ENCODE peak calls at places on chromosomes 16 and 17, in eight cellular contexts. N, S, E, Z, C, U, G and P are unnamed samples.

GRCh38 chr17:81034779-81035388 is at the start of gene BAIAP2:
- DNase-seq in N (peak; percentile 94), S (peak; percentile 95), E (peak; percentile 98), Z (peak; percentile 91), C (peak; percentile 59), U (peak; percentile 98), G (peak; percentile 21), P (peak; percentile 100)

GRCh38 chr17:78883533-78884131 is 19.4 kb downstream of the CEP295NL start:
- DNase-seq in N (peak; percentile 97), S (peak; percentile 81), E (peak; percentile 95), Z (peak; percentile 97), C (peak; percentile 83), U (peak; percentile 85), G (no peak), P (peak; percentile 46)

GRCh38 chr17:63881935-63882601 is at the start of gene GH2:
- DNase-seq in N (peak; percentile 28), S (peak; percentile 48), E (no peak), Z (peak; percentile 36), C (peak; percentile 27), U (peak; percentile 24), G (no peak), P (peak; percentile 72)

GRCh38 chr16:4319454-4319853 is 3.6 kb downstream of the GLIS2 start:
- DNase-seq in N (no peak), S (peak; percentile 40), E (peak; percentile 76), Z (no peak), C (no peak), U (no peak), G (no peak), P (no peak)

GRCh38 chr17:73325527-73325842 is 13.7 kb upstream of the CDC42EP4 start:
- DNase-seq in N (peak; percentile 89), S (peak; percentile 57), E (peak; percentile 83), Z (peak; percentile 95), C (no peak), U (no peak), G (no peak), P (no peak)

GRCh38 chr16:3690991-3691720 is 26.2 kb downstream of the TRAP1 start:
- DNase-seq in N (peak; percentile 14), S (no peak), E (no peak), Z (peak; percentile 72), C (peak; percentile 41), U (no peak), G (no peak), P (no peak)

GRCh38 chr17:67390646-67391480 is 13.8 kb downstream of the PITPNC1 start:
- DNase-seq in N (peak; percentile 94), S (peak; percentile 84), E (no peak), Z (peak; percentile 87), C (peak; percentile 63), U (peak; percentile 60), G (peak; percentile 87), P (peak; percentile 25)

GRCh38 chr16:68835970-68836369 is 7.4 kb upstream of the TANGO6 start:
- DNase-seq in N (no peak), S (no peak), E (no peak), Z (no peak), C (no peak), U (no peak), G (no peak), P (no peak)

GRCh38 chr16:23836078-23836403 is 258 bp downstream of the PRKCB start:
- DNase-seq in N (no peak), S (no peak), E (no peak), Z (no peak), C (no peak), U (no peak), G (no peak), P (no peak)

GRCh38 chr16:89586853-89587252 is 11.3 kb downstream of the CPNE7 start:
- DNase-seq in N (peak; percentile 52), S (no peak), E (no peak), Z (no peak), C (no peak), U (no peak), G (no peak), P (no peak)

GRCh38 chr17:78779848-78780247 is 2.2 kb downstream of the CYTH1 start:
- DNase-seq in N (no peak), S (no peak), E (peak; percentile 44), Z (no peak), C (no peak), U (no peak), G (no peak), P (no peak)

GRCh38 chr17:57959929-57960328 is 4.7 kb upstream of the CUEDC1 start:
- DNase-seq in N (no peak), S (no peak), E (no peak), Z (no peak), C (no peak), U (no peak), G (no peak), P (no peak)

DNA sequence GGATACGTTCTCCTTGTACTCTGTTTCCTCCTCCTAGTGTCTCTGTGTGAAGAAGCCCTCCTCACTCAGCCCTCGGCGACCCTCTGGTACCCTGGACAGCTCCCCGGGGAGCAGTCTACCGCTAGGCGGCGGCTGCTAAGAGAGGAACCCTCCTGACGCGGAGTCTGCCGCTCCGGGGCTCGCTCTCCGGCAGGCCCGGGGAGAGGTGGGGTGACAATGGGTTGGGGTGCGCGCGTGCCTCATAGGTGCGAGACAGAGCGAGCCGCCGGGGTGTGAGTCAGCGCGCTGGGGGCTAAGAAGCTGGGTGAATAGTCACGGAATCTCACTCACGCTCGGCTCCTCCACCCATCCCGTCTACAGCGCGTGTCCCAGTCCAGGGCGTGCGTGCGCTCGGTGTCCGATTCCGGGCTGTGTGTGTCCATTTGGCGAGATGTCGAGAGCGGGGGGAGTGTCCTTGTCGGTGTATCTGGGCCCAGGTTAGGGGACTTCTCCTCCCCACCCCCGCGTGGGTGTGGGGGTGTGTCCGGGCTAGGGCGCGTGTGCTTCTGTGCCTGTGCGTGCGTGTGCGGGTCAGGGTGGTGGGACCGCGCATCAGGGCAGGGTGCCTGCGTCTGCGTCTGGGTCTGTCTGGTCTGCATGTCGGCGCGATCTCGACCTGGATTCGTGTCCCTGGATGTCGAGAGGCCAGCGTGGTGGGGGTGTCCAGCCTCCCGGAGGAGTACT is 578 bp upstream of the HS3ST2 start:
- DNase-seq in N (peak; percentile 2), S (peak; percentile 11), E (peak; percentile 67), Z (peak; percentile 23), C (no peak), U (peak; percentile 31), G (no peak), P (peak; percentile 95)
- TF ChIP-seq CTCF in N (peak; percentile 59), S (no peak), E (peak; percentile 70), Z (peak; percentile 76), C (peak; percentile 94), U (peak; percentile 65), G (no peak), P (peak; percentile 82)

GRCh38 chr16:10919003-10919351 is 23.3 kb downstream of the DEXI start:
- DNase-seq in N (no peak), S (no peak), E (no peak), Z (no peak), C (no peak), U (no peak), G (no peak), P (no peak)
- TF ChIP-seq CTCF in N (no peak), S (no peak), E (peak; percentile 25), Z (no peak), C (no peak), U (no peak), G (no peak), P (peak; percentile 33)

GRCh38 chr17:47821424-47822379 is at the start of gene OSBPL7:
- DNase-seq in N (peak; percentile 80), S (peak; percentile 93), E (peak; percentile 88), Z (peak; percentile 74), C (peak; percentile 54), U (peak; percentile 82), G (peak; percentile 38), P (peak; percentile 61)
- TF ChIP-seq CTCF in N (no peak), S (peak; percentile 34), E (no peak), Z (peak; percentile 2), C (no peak), U (no peak), G (peak; percentile 21), P (no peak)

DNA sequence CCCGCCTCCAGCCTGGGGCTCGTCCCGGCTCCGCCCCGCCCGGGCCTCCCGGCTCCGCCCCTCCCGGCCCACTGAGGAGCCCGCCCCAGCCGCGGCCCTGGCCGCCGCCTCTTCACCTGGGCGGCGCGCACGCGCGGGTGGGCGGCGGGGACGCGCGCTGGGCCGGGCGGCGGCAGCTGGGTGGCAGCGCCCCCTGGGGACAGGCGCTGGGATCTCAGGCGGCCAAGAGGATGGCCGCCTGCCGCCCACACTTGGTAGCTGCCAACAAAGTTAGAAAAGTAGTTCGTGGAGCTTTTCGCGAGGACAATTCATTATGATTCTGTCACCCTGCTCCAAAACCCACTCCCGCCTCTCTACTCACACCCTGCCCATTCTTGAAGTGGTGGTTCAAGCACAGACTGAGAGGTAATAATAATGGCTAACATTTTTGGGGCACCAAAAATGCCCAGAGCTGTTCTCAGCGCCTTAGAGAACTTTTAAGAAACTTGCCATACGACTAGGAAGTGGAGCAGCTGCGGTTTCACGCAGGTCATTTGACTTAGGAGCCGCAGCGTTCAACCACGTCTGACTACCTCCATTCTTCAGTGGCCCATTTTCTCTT is 340 bp upstream of the MYO1D start:
- DNase-seq in N (peak; percentile 81), S (peak; percentile 85), E (peak; percentile 94), Z (peak; percentile 86), C (no peak), U (peak; percentile 84), G (peak; percentile 37), P (peak; percentile 95)
- TF ChIP-seq CTCF in N (peak; percentile 69), S (peak; percentile 71), E (peak; percentile 81), Z (peak; percentile 62), C (peak; percentile 76), U (peak; percentile 74), G (peak; percentile 83), P (peak; percentile 64)